ENCODE peak calls at places on chromosomes 2 and 18, in nine cellular contexts. One of them, this sample, is unnamed.

GRCh38 chr2:72198532-72199241 is 51.0 kb upstream of the CYP26B1 start:
- DNase-seq in IMR-90: peak; percentile 57
- DNase-seq in PC-9: no peak
- DNase-seq in HepG2: peak; percentile 34
- DNase-seq in small intestine: peak; percentile 37
- DNase-seq in ovary: no peak
- DNase-seq in left ventricle myocardium inferior: no peak
- DNase-seq in prostate gland: no peak
- DNase-seq in fibroblast of lung: peak; percentile 52
- DNase-seq in this sample: no peak

GRCh38 chr2:30422437-30422805 is 24.6 kb upstream of the LCLAT1 start:
- DNase-seq in IMR-90: peak; percentile 42
- DNase-seq in PC-9: no peak
- DNase-seq in HepG2: no peak
- DNase-seq in small intestine: peak; percentile 34
- DNase-seq in ovary: no peak
- DNase-seq in left ventricle myocardium inferior: peak; percentile 29
- DNase-seq in prostate gland: no peak
- DNase-seq in fibroblast of lung: no peak
- DNase-seq in this sample: no peak

GRCh38 chr18:66410692-66411091 is 193.2 kb downstream of the CDH19 start:
- DNase-seq in IMR-90: no peak
- DNase-seq in PC-9: no peak
- DNase-seq in HepG2: no peak
- DNase-seq in small intestine: no peak
- DNase-seq in ovary: no peak
- DNase-seq in left ventricle myocardium inferior: no peak
- DNase-seq in prostate gland: no peak
- DNase-seq in fibroblast of lung: no peak
- DNase-seq in this sample: no peak

GRCh38 chr2:174794851-174795374 is 30.6 kb upstream of the CHRNA1 start:
- DNase-seq in IMR-90: peak; percentile 45
- DNase-seq in PC-9: no peak
- DNase-seq in HepG2: no peak
- DNase-seq in small intestine: no peak
- DNase-seq in ovary: no peak
- DNase-seq in left ventricle myocardium inferior: no peak
- DNase-seq in prostate gland: no peak
- DNase-seq in fibroblast of lung: peak; percentile 40
- DNase-seq in this sample: no peak

GRCh38 chr2:147174824-147175254 is 670.0 kb upstream of the ACVR2A start:
- DNase-seq in IMR-90: no peak
- DNase-seq in PC-9: no peak
- DNase-seq in HepG2: no peak
- DNase-seq in small intestine: peak; percentile 21
- DNase-seq in ovary: no peak
- DNase-seq in left ventricle myocardium inferior: no peak
- DNase-seq in prostate gland: no peak
- DNase-seq in fibroblast of lung: no peak
- DNase-seq in this sample: no peak

GRCh38 chr18:61850756-61851155 is 42.1 kb downstream of the RNF152 start:
- DNase-seq in IMR-90: no peak
- DNase-seq in PC-9: no peak
- DNase-seq in HepG2: no peak
- DNase-seq in small intestine: no peak
- DNase-seq in ovary: no peak
- DNase-seq in left ventricle myocardium inferior: no peak
- DNase-seq in prostate gland: no peak
- DNase-seq in fibroblast of lung: no peak
- DNase-seq in this sample: no peak

GRCh38 chr2:68774569-68775271 is 40.1 kb downstream of the ARHGAP25 start:
- DNase-seq in IMR-90: peak; percentile 23
- DNase-seq in PC-9: no peak
- DNase-seq in HepG2: no peak
- DNase-seq in small intestine: peak; percentile 48
- DNase-seq in ovary: peak; percentile 48
- DNase-seq in left ventricle myocardium inferior: peak; percentile 70
- DNase-seq in prostate gland: no peak
- DNase-seq in fibroblast of lung: no peak
- DNase-seq in this sample: peak; percentile 73

GRCh38 chr2:48940606-48941005 is 185.1 kb upstream of the LHCGR start:
- DNase-seq in IMR-90: no peak
- DNase-seq in PC-9: no peak
- DNase-seq in HepG2: no peak
- DNase-seq in small intestine: no peak
- DNase-seq in ovary: no peak
- DNase-seq in left ventricle myocardium inferior: no peak
- DNase-seq in prostate gland: no peak
- DNase-seq in fibroblast of lung: peak; percentile 0
- DNase-seq in this sample: no peak

GRCh38 chr2:287471-287885 is 413 bp downstream of the ALKAL2 start:
- DNase-seq in IMR-90: peak; percentile 29
- DNase-seq in PC-9: no peak
- DNase-seq in HepG2: no peak
- DNase-seq in small intestine: no peak
- DNase-seq in ovary: peak; percentile 67
- DNase-seq in left ventricle myocardium inferior: no peak
- DNase-seq in prostate gland: no peak
- DNase-seq in fibroblast of lung: peak; percentile 48
- DNase-seq in this sample: no peak

GRCh38 chr2:25567406-25567805 is 106.0 kb downstream of the DTNB start:
- DNase-seq in IMR-90: peak; percentile 65
- DNase-seq in PC-9: peak; percentile 74
- DNase-seq in HepG2: peak; percentile 56
- DNase-seq in small intestine: peak; percentile 50
- DNase-seq in ovary: no peak
- DNase-seq in left ventricle myocardium inferior: no peak
- DNase-seq in prostate gland: no peak
- DNase-seq in fibroblast of lung: peak; percentile 63
- DNase-seq in this sample: no peak

GRCh38 chr2:58991357-58991756 is 750.2 kb upstream of the FANCL start:
- DNase-seq in IMR-90: no peak
- DNase-seq in PC-9: no peak
- DNase-seq in HepG2: no peak
- DNase-seq in small intestine: no peak
- DNase-seq in ovary: no peak
- DNase-seq in left ventricle myocardium inferior: no peak
- DNase-seq in prostate gland: no peak
- DNase-seq in fibroblast of lung: no peak
- DNase-seq in this sample: no peak

GRCh38 chr2:173122936-173123335 is 47.3 kb downstream of the MAP3K20 start:
- DNase-seq in IMR-90: peak; percentile 57
- DNase-seq in PC-9: no peak
- DNase-seq in HepG2: no peak
- DNase-seq in small intestine: no peak
- DNase-seq in ovary: no peak
- DNase-seq in left ventricle myocardium inferior: no peak
- DNase-seq in prostate gland: no peak
- DNase-seq in fibroblast of lung: no peak
- DNase-seq in this sample: no peak

GRCh38 chr2:173132531-173132930 is 56.9 kb downstream of the MAP3K20 start:
- DNase-seq in IMR-90: no peak
- DNase-seq in PC-9: no peak
- DNase-seq in HepG2: no peak
- DNase-seq in small intestine: no peak
- DNase-seq in ovary: no peak
- DNase-seq in left ventricle myocardium inferior: no peak
- DNase-seq in prostate gland: no peak
- DNase-seq in fibroblast of lung: no peak
- DNase-seq in this sample: no peak

GRCh38 chr2:173130521-173131467 is 55.1 kb downstream of the MAP3K20 start:
- DNase-seq in IMR-90: no peak
- DNase-seq in PC-9: peak; percentile 32
- DNase-seq in HepG2: no peak
- DNase-seq in small intestine: no peak
- DNase-seq in ovary: no peak
- DNase-seq in left ventricle myocardium inferior: no peak
- DNase-seq in prostate gland: no peak
- DNase-seq in fibroblast of lung: no peak
- DNase-seq in this sample: no peak

GRCh38 chr2:173124441-173124840 is 48.8 kb downstream of the MAP3K20 start:
- DNase-seq in IMR-90: peak; percentile 32
- DNase-seq in PC-9: peak; percentile 11
- DNase-seq in HepG2: no peak
- DNase-seq in small intestine: no peak
- DNase-seq in ovary: no peak
- DNase-seq in left ventricle myocardium inferior: no peak
- DNase-seq in prostate gland: peak; percentile 32
- DNase-seq in fibroblast of lung: peak; percentile 26
- DNase-seq in this sample: no peak

DNA sequence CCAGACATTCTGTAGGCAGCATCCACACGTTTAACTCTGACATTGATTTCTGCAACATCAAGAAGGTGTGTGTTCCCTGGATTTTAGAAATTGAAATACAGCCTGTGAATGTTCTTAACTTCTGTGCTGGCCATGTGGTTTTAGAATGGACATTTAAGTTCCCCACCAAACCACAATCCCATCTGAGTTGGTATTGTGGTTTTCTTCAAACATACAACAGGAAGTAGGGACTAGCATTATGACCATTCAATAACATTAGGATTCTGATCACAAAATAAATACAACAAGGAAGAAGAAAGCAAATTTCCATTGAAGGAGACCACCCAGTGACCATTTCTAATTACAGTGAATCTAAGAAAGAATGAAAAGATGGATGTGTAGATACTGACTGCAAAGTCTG is 51.2 kb downstream of the MAP3K20 start:
- DNase-seq in IMR-90: peak; percentile 62
- DNase-seq in PC-9: peak; percentile 32
- DNase-seq in HepG2: no peak
- DNase-seq in small intestine: no peak
- DNase-seq in ovary: no peak
- DNase-seq in left ventricle myocardium inferior: no peak
- DNase-seq in prostate gland: no peak
- DNase-seq in fibroblast of lung: peak; percentile 41
- DNase-seq in this sample: no peak
- H3K4me1 ChIP-seq in IMR-90: peaks cover 18% of the 10 kb centered on the region
- H3K4me1 ChIP-seq in PC-9: no peaks in the 10 kb centered on the region
- H3K4me1 ChIP-seq in HepG2: no peaks in the 10 kb centered on the region
- H3K4me1 ChIP-seq in small intestine: no peaks in the 10 kb centered on the region
- H3K4me1 ChIP-seq in ovary: peaks cover 5% of the 10 kb centered on the region
- H3K4me1 ChIP-seq in left ventricle myocardium inferior: peaks cover 70% of the 10 kb centered on the region
- H3K4me1 ChIP-seq in prostate gland: no peaks in the 10 kb centered on the region
- H3K4me1 ChIP-seq in fibroblast of lung: no peaks in the 10 kb centered on the region
- H3K4me1 ChIP-seq in this sample: peaks cover 45% of the 10 kb centered on the region

GRCh38 chr2:2010266-2010665 is 266.0 kb upstream of the PXDN start:
- DNase-seq in IMR-90: no peak
- DNase-seq in PC-9: no peak
- DNase-seq in HepG2: no peak
- DNase-seq in small intestine: no peak
- DNase-seq in ovary: no peak
- DNase-seq in left ventricle myocardium inferior: no peak
- DNase-seq in prostate gland: no peak
- DNase-seq in fibroblast of lung: no peak
- DNase-seq in this sample: no peak
- H3K4me1 ChIP-seq in IMR-90: no peaks in the 10 kb centered on the region
- H3K4me1 ChIP-seq in PC-9: no peaks in the 10 kb centered on the region
- H3K4me1 ChIP-seq in HepG2: no peaks in the 10 kb centered on the region
- H3K4me1 ChIP-seq in small intestine: no peaks in the 10 kb centered on the region
- H3K4me1 ChIP-seq in ovary: no peaks in the 10 kb centered on the region
- H3K4me1 ChIP-seq in left ventricle myocardium inferior: peaks cover 39% of the 10 kb centered on the region
- H3K4me1 ChIP-seq in prostate gland: no peaks in the 10 kb centered on the region
- H3K4me1 ChIP-seq in fibroblast of lung: no peaks in the 10 kb centered on the region
- H3K4me1 ChIP-seq in this sample: no peaks in the 10 kb centered on the region

DNA sequence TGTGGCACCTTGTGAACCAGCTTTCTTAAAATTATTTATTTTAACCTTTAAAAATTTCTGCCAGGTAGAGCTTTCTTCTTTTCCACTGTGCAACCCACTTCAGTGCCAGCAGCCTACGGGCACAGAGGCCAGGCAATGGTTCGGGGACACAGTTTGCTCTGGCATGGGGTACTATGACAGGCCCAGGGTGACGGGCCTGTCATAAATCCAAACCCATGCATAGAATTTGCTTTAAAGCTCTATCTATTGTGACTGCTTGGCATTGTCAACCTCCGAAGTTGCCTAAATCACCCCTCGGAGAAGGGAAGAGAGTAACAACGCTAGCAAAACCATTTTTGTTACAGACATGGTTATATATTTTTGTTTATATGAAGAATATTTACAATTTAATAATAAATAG is 1.5 kb downstream of the ODC1 start:
- DNase-seq in IMR-90: no peak
- DNase-seq in PC-9: no peak
- DNase-seq in HepG2: no peak
- DNase-seq in small intestine: no peak
- DNase-seq in ovary: no peak
- DNase-seq in left ventricle myocardium inferior: no peak
- DNase-seq in prostate gland: no peak
- DNase-seq in fibroblast of lung: no peak
- DNase-seq in this sample: no peak
- H3K4me1 ChIP-seq in IMR-90: peaks cover 4% of the 10 kb centered on the region
- H3K4me1 ChIP-seq in PC-9: peaks cover 39% of the 10 kb centered on the region
- H3K4me1 ChIP-seq in HepG2: peaks cover 51% of the 10 kb centered on the region
- H3K4me1 ChIP-seq in small intestine: peaks cover 3% of the 10 kb centered on the region
- H3K4me1 ChIP-seq in ovary: no peaks in the 10 kb centered on the region
- H3K4me1 ChIP-seq in left ventricle myocardium inferior: peaks cover 38% of the 10 kb centered on the region
- H3K4me1 ChIP-seq in prostate gland: no peaks in the 10 kb centered on the region
- H3K4me1 ChIP-seq in fibroblast of lung: no peaks in the 10 kb centered on the region
- H3K4me1 ChIP-seq in this sample: no peaks in the 10 kb centered on the region

DNA sequence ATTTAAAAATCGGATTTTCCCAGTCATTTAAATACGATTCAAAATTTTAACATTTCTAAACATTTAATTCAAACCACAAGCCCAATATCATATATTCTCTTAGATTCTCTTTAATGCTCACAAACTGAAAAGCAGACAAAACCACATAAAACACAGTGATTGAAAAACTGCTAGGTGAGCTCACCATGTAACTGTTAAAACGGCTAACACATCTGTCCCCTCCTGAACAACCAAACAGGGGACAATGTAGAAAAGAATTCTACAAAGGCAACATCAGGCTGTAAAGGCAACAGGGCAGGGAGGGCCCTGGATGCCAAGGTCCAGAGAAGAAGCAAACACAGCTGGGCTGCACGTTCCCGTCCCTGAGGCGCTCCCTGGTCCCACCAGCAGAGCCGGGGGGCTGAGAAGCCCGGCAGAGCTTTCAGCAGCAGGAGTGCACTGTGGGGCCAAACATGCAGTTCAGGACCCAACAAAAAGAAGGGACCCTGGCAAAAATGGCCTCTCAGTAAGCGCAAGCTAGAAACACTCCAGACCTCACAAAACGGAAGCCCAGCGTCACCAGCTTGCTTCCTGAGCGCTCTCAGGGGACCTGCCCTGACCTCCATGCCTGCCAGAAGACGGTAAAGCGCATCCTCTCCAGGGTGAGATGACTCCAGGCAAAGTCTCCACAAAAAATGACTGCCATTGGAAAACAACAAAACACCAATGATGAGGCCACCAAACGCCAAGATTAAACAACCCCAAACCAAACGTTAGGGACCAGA is 40.5 kb downstream of the NDUFA10 start:
- DNase-seq in IMR-90: no peak
- DNase-seq in PC-9: no peak
- DNase-seq in HepG2: no peak
- DNase-seq in small intestine: no peak
- DNase-seq in ovary: no peak
- DNase-seq in left ventricle myocardium inferior: no peak
- DNase-seq in prostate gland: no peak
- DNase-seq in fibroblast of lung: no peak
- DNase-seq in this sample: no peak
- H3K4me1 ChIP-seq in IMR-90: no peaks in the 10 kb centered on the region
- H3K4me1 ChIP-seq in PC-9: no peaks in the 10 kb centered on the region
- H3K4me1 ChIP-seq in HepG2: no peaks in the 10 kb centered on the region
- H3K4me1 ChIP-seq in small intestine: no peaks in the 10 kb centered on the region
- H3K4me1 ChIP-seq in ovary: no peaks in the 10 kb centered on the region
- H3K4me1 ChIP-seq in left ventricle myocardium inferior: no peaks in the 10 kb centered on the region
- H3K4me1 ChIP-seq in prostate gland: no peaks in the 10 kb centered on the region
- H3K4me1 ChIP-seq in fibroblast of lung: no peaks in the 10 kb centered on the region
- H3K4me1 ChIP-seq in this sample: no peaks in the 10 kb centered on the region

This sample was measured in tibial artery.